ENCODE peak calls at places on chromosomes 1 and 21, in ten cellular contexts. D is right cardiac atrium, J is small intestine, L is Panc1, V is HCT116, T is cardiac muscle cell, Z is right lobe of liver, N is aorta, A is Karpas-422, W is lung. U is an unnamed sample.

GRCh38 chr1:118960567-118961136 is 27.5 kb downstream of the TBX15 start:
- DNase-seq in D (peak; percentile 72), W (no peak), A (no peak), J (peak; percentile 98), Z (peak; percentile 81), L (no peak), N (no peak), V (peak; percentile 7), T (peak; percentile 75), U (no peak)

GRCh38 chr1:13450204-13450603 is 40.0 kb downstream of the PRAMEF20 start:
- DNase-seq in N (no peak), J (no peak), L (no peak), W (no peak), D (no peak), T (no peak), A (no peak), Z (no peak), V (no peak), U (no peak)

GRCh38 chr1:6805004-6805416 is 19.8 kb downstream of the CAMTA1 start:
- DNase-seq in D (no peak), Z (no peak), A (peak; percentile 79), T (peak; percentile 21), N (no peak), W (no peak), J (no peak), L (no peak), V (no peak), U (no peak)

GRCh38 chr21:33028759-33029511 is 3.2 kb downstream of the OLIG2 start:
- DNase-seq in W (no peak), A (no peak), T (peak; percentile 25), N (no peak), J (no peak), D (no peak), L (no peak), Z (no peak), V (no peak), U (no peak)

GRCh38 chr1:163632269-163632668 is 310.5 kb downstream of the NUF2 start:
- DNase-seq in T (no peak), L (no peak), D (no peak), A (no peak), N (no peak), J (no peak), W (no peak), V (no peak), Z (no peak), U (no peak)

GRCh38 chr1:7940745-7941436 is at the start of gene TNFRSF9:
- DNase-seq in N (no peak), L (no peak), A (no peak), Z (peak; percentile 33), J (no peak), W (peak; percentile 31), V (no peak), T (peak; percentile 60), D (no peak), U (peak; percentile 14)

GRCh38 chr1:62882161-62882560 is 98.2 kb downstream of the ATG4C start:
- DNase-seq in T (no peak), D (no peak), A (no peak), Z (no peak), W (no peak), J (no peak), N (no peak), L (no peak), V (no peak), U (no peak)

GRCh38 chr1:33560680-33561079 is 88.2 kb downstream of the ZSCAN20 start:
- DNase-seq in J (no peak), N (no peak), Z (no peak), T (no peak), V (no peak), A (no peak), L (no peak), D (no peak), W (no peak), U (no peak)

GRCh38 chr1:16155537-16156410 is at the start of gene EPHA2:
- DNase-seq in J (peak; percentile 95), Z (peak; percentile 92), W (peak; percentile 94), D (peak; percentile 96), A (no peak), V (peak; percentile 87), L (no peak), T (peak; percentile 92), N (peak; percentile 97), U (no peak)

GRCh38 chr1:84366786-84367185 is 31.5 kb upstream of the DNASE2B start:
- DNase-seq in T (peak; percentile 93), J (no peak), W (no peak), L (no peak), D (no peak), N (no peak), Z (no peak), A (no peak), V (no peak), U (no peak)

GRCh38 chr1:183306317-183307042 is 111.7 kb downstream of the NMNAT2 start:
- DNase-seq in N (no peak), J (peak; percentile 23), W (no peak), A (peak; percentile 66), T (no peak), D (no peak), L (no peak), Z (peak; percentile 57), V (no peak), U (no peak)

GRCh38 chr1:39378377-39378776 is 113.1 kb upstream of the BMP8A start:
- DNase-seq in L (no peak), V (no peak), N (no peak), W (no peak), T (no peak), J (peak; percentile 82), Z (no peak), D (no peak), A (peak; percentile 67), U (no peak)

GRCh38 chr1:2787163-2787911 is 14.2 kb downstream of the TTC34 start:
- DNase-seq in N (peak; percentile 65), Z (peak; percentile 14), V (no peak), D (peak; percentile 49), W (no peak), L (no peak), A (no peak), J (no peak), T (no peak), U (no peak)

GRCh38 chr1:179966551-179966950 is 11.9 kb downstream of the CEP350 start:
- DNase-seq in Z (no peak), W (no peak), J (no peak), A (no peak), D (no peak), V (no peak), T (peak; percentile 34), N (no peak), L (no peak), U (no peak)
- H3K4me1 ChIP-seq in Z (no peaks in the 10 kb centered on the region), W (peaks cover 18% of the 10 kb centered on the region), J (no peaks in the 10 kb centered on the region), A (peaks cover 22% of the 10 kb centered on the region), D (peaks cover 8% of the 10 kb centered on the region), V (no peaks in the 10 kb centered on the region), T (no peaks in the 10 kb centered on the region), N (no peaks in the 10 kb centered on the region), L (peaks cover 2% of the 10 kb centered on the region), U (peaks cover 11% of the 10 kb centered on the region)

DNA sequence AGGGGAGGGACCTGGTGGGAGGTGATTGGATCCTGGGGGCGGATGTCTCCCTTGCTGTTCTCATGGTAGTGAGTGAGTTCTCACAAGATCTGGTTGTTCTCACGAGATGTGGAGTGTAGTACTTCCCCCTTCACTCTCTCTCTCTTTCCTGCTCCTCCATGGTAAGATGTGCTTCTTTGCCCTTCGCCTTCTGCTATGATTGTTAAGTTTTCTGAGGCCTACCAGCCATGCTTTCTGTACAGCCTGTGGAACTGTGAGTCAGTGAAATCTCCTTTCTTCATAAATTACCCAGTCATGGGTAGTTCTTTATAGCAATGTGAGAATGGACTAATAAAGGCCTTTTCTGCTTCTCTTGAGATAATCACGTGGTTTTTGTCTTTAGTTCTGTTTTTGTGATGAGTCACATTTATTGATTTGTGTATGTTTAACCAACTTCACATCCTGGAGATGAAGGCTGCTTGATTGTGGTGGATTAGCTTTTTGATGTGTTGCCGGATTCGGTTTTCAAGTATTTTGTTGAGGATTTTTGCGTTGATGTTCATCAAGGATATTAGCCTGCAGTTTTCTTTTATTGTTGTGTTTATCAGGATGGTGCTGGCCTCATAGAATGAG is 45.5 kb downstream of the RABGAP1L start:
- DNase-seq in L (no peak), J (peak; percentile 5), D (no peak), V (peak; percentile 63), Z (no peak), T (no peak), W (no peak), A (no peak), N (no peak), U (no peak)
- H3K4me3 ChIP-seq in L (no peak overlapping the region), J (no peak overlapping the region), D (no peak overlapping the region), V (peak overlapping the region; percentile 25), Z (no peak overlapping the region), T (no peak overlapping the region), W (no peak overlapping the region), A (no peak overlapping the region), N (no peak overlapping the region), U (no peak overlapping the region)

GRCh38 chr1:30824736-30825429 is 67.3 kb upstream of the LAPTM5 start:
- DNase-seq in D (no peak), A (no peak), V (no peak), L (no peak), T (no peak), J (no peak), N (no peak), Z (no peak), W (no peak), U (no peak)
- H3K27ac ChIP-seq in D (no peak overlapping the region), A (no peak overlapping the region), V (no peak overlapping the region), L (peak overlapping the region; percentile 58), T (no peak overlapping the region), J (no peak overlapping the region), N (peak overlapping the region; percentile 66), Z (no peak overlapping the region), W (no peak overlapping the region), U (no peak overlapping the region)

GRCh38 chr1:201750934-201751333 is 78.0 kb upstream of the IPO9 start:
- DNase-seq in J (no peak), Z (no peak), A (no peak), L (no peak), D (no peak), N (no peak), V (no peak), T (peak; percentile 78), W (no peak), U (no peak)
- H3K4me1 ChIP-seq in J (peaks cover 5% of the 10 kb centered on the region), Z (no peaks in the 10 kb centered on the region), A (peaks cover 7% of the 10 kb centered on the region), L (peaks cover 17% of the 10 kb centered on the region), D (peaks cover 9% of the 10 kb centered on the region), N (peaks cover 11% of the 10 kb centered on the region), V (peaks cover 10% of the 10 kb centered on the region), T (peaks cover 88% of the 10 kb centered on the region), W (peaks cover 66% of the 10 kb centered on the region), U (no peaks in the 10 kb centered on the region)

DNA sequence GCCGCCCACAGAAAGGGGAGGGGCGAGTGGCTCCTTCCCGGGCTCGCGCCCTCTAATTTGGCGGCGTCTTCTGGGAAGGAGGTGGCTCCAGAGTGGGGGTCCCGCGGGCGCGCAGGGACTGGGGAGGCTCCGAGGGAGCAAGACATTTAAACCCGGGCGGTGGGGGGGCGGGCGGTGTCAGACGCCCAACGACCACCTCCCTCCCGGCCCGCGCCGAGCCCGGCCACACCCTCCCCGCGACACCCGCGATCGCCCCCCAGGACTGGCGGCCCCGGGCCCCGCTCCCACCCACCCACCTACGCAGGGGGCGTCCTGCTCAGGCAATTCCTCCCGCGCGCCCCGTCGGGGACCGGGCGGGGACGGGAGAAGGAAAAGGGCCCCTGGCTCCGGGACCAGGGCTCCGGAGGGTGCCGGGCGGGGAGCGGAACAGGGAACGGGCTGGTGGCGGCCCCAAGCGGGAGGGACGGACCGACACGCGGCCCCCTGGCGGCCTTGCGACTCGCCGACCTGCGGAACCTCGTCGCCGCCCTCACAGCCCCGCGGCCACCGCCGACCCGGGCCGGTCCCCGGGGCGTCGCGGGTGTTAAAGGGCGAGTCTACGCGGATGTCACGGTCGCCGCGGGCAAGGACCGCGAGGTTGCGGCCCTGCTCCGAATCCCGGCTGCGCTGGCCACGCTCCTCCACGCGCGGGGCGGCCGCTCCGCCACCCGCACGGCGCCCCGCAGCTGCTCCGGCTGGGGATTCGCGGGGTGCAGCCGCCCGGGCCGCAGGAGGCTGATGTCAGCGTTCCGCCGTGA is 94.0 kb upstream of the FMN2 start:
- DNase-seq in L (no peak), Z (peak; percentile 22), D (peak; percentile 57), W (no peak), A (no peak), V (no peak), T (no peak), J (no peak), N (no peak), U (no peak)
- H3K4me3 ChIP-seq in L (peak overlapping the region; percentile 29), Z (no peak overlapping the region), D (peak overlapping the region; percentile 21), W (no peak overlapping the region), A (no peak overlapping the region), V (no peak overlapping the region), T (peak overlapping the region; percentile 36), J (peak overlapping the region; percentile 39), N (no peak overlapping the region), U (no peak overlapping the region)